ENCODE peak calls at places on chromosomes 16 and 17, in five cellular contexts. N is HFFc6; Q is dorsolateral prefrontal cortex; O is A673; T is CD8-positive, alpha-beta T cell. X is an unnamed sample.

GRCh38 chr17:61400786-61401279 is 1.2 kb downstream of the TBX2 start:
- DNase-seq in T (no peak), O (no peak), Q (no peak), N (no peak), X (peak; percentile 49)

GRCh38 chr16:19524866-19525723 is 1.4 kb downstream of the CCP110 start:
- DNase-seq in Q (no peak), T (no peak), O (no peak), N (no peak), X (peak; percentile 13)

GRCh38 chr17:16460796-16461605 is 31.0 kb downstream of the LRRC75A start:
- DNase-seq in N (no peak), Q (no peak), O (no peak), T (no peak), X (no peak)

GRCh38 chr16:89582614-89583196 is 7.1 kb downstream of the CPNE7 start:
- DNase-seq in T (no peak), Q (no peak), O (no peak), N (no peak), X (no peak)

GRCh38 chr16:23952128-23953041 is 116.6 kb downstream of the PRKCB start:
- DNase-seq in O (peak; percentile 92), T (peak; percentile 54), N (no peak), Q (no peak), X (no peak)

GRCh38 chr16:627458-628239 is 3.1 kb upstream of the WFIKKN1 start:
- DNase-seq in Q (no peak), O (no peak), T (no peak), N (no peak), X (no peak)

GRCh38 chr17:68705331-68706166 is 104.4 kb upstream of the FAM20A start:
- DNase-seq in O (no peak), N (peak; percentile 22), Q (no peak), T (no peak), X (no peak)

GRCh38 chr16:56691885-56692284 is 9.6 kb downstream of the MT1X start:
- DNase-seq in Q (no peak), T (no peak), O (no peak), N (peak; percentile 26), X (no peak)

GRCh38 chr17:64077409-64077808 is 52.5 kb downstream of the ERN1 start:
- DNase-seq in T (no peak), Q (no peak), N (no peak), O (no peak), X (no peak)

GRCh38 chr16:1080801-1081733 is 8.5 kb downstream of the SSTR5 start:
- DNase-seq in O (peak; percentile 42), N (no peak), T (no peak), Q (no peak), X (no peak)

GRCh38 chr17:44830359-44831269 is 527 bp upstream of the GJC1 start:
- DNase-seq in T (peak; percentile 19), Q (no peak), N (no peak), O (peak; percentile 52), X (peak; percentile 56)

GRCh38 chr17:73823684-73824083 is 179.4 kb upstream of the SDK2 start:
- DNase-seq in Q (no peak), T (no peak), O (no peak), N (no peak), X (no peak)

GRCh38 chr17:80097307-80097630 is 4.1 kb upstream of the GAA start:
- DNase-seq in N (no peak), T (no peak), O (no peak), Q (no peak), X (no peak)

GRCh38 chr17:2955931-2956582 is 107.3 kb downstream of the OR1D5 start:
- DNase-seq in N (no peak), O (no peak), Q (no peak), T (no peak), X (no peak)

GRCh38 chr16:80824623-80825364 is 20.4 kb upstream of the CDYL2 start:
- DNase-seq in Q (no peak), N (peak; percentile 45), T (peak; percentile 25), O (peak; percentile 54), X (peak; percentile 52)

GRCh38 chr17:60473788-60474187 is 51.5 kb downstream of the CHCT1 start:
- DNase-seq in O (peak; percentile 14), N (no peak), T (no peak), Q (no peak), X (no peak)

DNA sequence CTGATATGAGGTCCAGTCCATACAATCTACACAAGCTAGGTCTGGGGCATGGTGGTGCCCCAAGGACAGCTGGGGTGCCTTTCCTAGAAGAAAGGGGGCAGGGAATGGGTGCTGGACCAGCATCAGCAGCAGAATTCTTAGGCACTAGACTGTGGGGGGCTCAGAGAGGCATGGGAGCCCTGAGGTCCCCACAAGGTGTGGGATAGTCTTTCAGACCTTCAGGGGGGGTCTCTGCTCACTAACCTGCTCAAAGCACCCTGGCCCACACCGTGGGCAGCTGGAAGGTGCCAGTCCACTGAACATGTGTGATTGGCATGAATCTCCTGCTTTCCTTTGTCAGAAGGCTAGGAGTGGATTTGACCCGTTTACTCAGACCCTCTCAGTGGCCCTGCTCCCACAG is 26.1 kb upstream of the C16orf78 start:
- DNase-seq in O (no peak), T (no peak), Q (no peak), N (no peak), X (no peak)
- TF ChIP-seq CTCF in O (no peak), T (no peak), Q (no peak), N (no peak), X (no peak)

DNA sequence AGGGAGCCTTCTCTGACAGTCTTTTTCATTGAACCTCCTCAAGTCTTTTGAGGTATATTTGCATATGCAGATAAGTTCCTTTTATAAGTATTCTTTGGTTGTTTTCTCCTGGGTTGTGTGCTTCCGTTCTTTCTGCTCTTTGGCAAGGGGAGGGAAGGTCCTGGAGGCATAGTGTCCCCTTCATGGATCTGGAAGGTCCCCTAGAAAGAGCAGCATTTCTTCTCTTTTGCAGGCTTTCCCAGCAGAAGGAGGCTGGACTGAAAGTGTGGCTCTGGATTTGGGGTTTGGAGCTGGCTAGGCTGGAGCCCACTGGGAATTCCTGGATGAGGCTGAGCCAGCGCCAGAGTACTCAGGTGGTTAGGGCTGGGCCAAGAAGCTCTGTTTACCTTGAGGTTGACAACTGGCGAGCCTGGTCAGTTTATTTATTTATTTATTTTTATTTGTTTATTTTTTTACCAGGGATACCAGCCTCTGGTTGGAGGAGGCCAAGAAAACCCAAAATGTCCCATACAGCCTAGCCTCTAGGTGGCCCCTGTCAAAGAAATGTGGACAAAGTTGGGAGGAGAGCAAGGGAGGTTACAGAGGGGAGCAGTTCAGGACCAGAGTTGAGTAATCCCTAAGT is 5.4 kb upstream of the TOP2A start:
- DNase-seq in O (no peak), N (no peak), Q (no peak), T (no peak), X (no peak)
- TF ChIP-seq CTCF in O (no peak), N (peak; percentile 38), Q (no peak), T (no peak), X (no peak)

GRCh38 chr17:33200116-33200515 is 93.0 kb downstream of the ASIC2 start:
- DNase-seq in Q (no peak), N (peak; percentile 6), O (peak; percentile 51), T (no peak), X (no peak)
- TF ChIP-seq CTCF in Q (no peak), N (no peak), O (no peak), T (no peak), X (no peak)

DNA sequence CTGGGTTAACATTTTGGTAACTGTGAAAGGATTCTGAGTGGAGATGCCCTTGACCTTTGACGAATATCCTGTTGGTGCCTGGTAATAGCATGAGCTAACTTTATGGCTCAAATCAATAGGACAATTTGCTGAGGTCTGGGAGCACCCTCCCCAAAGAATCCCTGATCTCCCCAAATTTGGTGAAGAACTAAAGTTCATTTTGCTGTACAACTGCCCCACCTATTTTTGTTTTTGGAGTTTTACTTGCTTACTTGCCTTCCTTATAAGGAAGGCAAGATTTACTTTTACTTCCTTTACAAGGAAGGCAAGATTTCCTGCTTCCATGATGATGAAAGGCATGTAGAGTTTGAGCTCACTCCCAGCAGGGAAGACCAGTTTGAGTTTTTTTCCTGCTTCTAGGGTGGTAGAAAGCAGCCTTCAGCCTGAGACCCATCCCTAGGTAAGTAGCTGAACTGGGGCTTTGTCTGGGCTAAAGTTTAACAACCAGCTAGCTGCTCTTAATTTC is 2.8 kb downstream of the KRTAP4-9 start:
- DNase-seq in T (no peak), N (peak; percentile 33), O (no peak), Q (no peak), X (no peak)
- TF ChIP-seq CTCF in T (no peak), N (no peak), O (no peak), Q (no peak), X (no peak)

X was measured in GM20000.